ENCODE peak calls at places on chromosomes 6 and 20, in ten cellular contexts. One of them, this sample, is unnamed.

GRCh38 chr20:10319855-10320254 is 101.2 kb downstream of the SNAP25 start:
- DNase-seq in left lung: no peak
- DNase-seq in uterus: no peak
- DNase-seq in ovary: no peak
- DNase-seq in CD4-positive, alpha-beta memory T cell: no peak
- DNase-seq in heart left ventricle: no peak
- DNase-seq in adrenal gland: no peak
- DNase-seq in BE2C: no peak
- DNase-seq in GM23248: no peak
- DNase-seq in psoas muscle: no peak
- DNase-seq in this sample: no peak

GRCh38 chr20:63701329-63702035 is 5.0 kb downstream of the TNFRSF6B start:
- DNase-seq in left lung: no peak
- DNase-seq in uterus: peak; percentile 16
- DNase-seq in ovary: no peak
- DNase-seq in CD4-positive, alpha-beta memory T cell: no peak
- DNase-seq in heart left ventricle: peak; percentile 43
- DNase-seq in adrenal gland: no peak
- DNase-seq in BE2C: peak; percentile 22
- DNase-seq in GM23248: no peak
- DNase-seq in psoas muscle: peak; percentile 20
- DNase-seq in this sample: no peak

GRCh38 chr6:73903155-73903554 is 207.2 kb downstream of the CD109 start:
- DNase-seq in left lung: no peak
- DNase-seq in uterus: no peak
- DNase-seq in ovary: no peak
- DNase-seq in CD4-positive, alpha-beta memory T cell: no peak
- DNase-seq in heart left ventricle: no peak
- DNase-seq in adrenal gland: no peak
- DNase-seq in BE2C: no peak
- DNase-seq in GM23248: no peak
- DNase-seq in psoas muscle: no peak
- DNase-seq in this sample: no peak

GRCh38 chr6:7505196-7505699 is 36.2 kb upstream of the DSP start:
- DNase-seq in left lung: peak; percentile 63
- DNase-seq in uterus: no peak
- DNase-seq in ovary: no peak
- DNase-seq in CD4-positive, alpha-beta memory T cell: no peak
- DNase-seq in heart left ventricle: peak; percentile 41
- DNase-seq in adrenal gland: peak; percentile 83
- DNase-seq in BE2C: peak; percentile 50
- DNase-seq in GM23248: peak; percentile 89
- DNase-seq in psoas muscle: no peak
- DNase-seq in this sample: peak; percentile 96

GRCh38 chr6:64815718-64816117 is 891.3 kb downstream of the EYS start:
- DNase-seq in left lung: no peak
- DNase-seq in uterus: no peak
- DNase-seq in ovary: no peak
- DNase-seq in CD4-positive, alpha-beta memory T cell: no peak
- DNase-seq in heart left ventricle: no peak
- DNase-seq in adrenal gland: no peak
- DNase-seq in BE2C: no peak
- DNase-seq in GM23248: no peak
- DNase-seq in psoas muscle: no peak
- DNase-seq in this sample: no peak

GRCh38 chr20:607476-607875 is 2.6 kb downstream of the TCF15 start:
- DNase-seq in left lung: no peak
- DNase-seq in uterus: no peak
- DNase-seq in ovary: no peak
- DNase-seq in CD4-positive, alpha-beta memory T cell: no peak
- DNase-seq in heart left ventricle: peak; percentile 56
- DNase-seq in adrenal gland: no peak
- DNase-seq in BE2C: no peak
- DNase-seq in GM23248: no peak
- DNase-seq in psoas muscle: peak; percentile 20
- DNase-seq in this sample: no peak

GRCh38 chr6:9851541-9852380 is 563.1 kb downstream of the TFAP2A start:
- DNase-seq in left lung: no peak
- DNase-seq in uterus: no peak
- DNase-seq in ovary: no peak
- DNase-seq in CD4-positive, alpha-beta memory T cell: no peak
- DNase-seq in heart left ventricle: no peak
- DNase-seq in adrenal gland: no peak
- DNase-seq in BE2C: no peak
- DNase-seq in GM23248: peak; percentile 21
- DNase-seq in psoas muscle: no peak
- DNase-seq in this sample: peak; percentile 87

GRCh38 chr20:45987108-45987780 is 15.2 kb upstream of the ZNF335 start:
- DNase-seq in left lung: peak; percentile 81
- DNase-seq in uterus: no peak
- DNase-seq in ovary: peak; percentile 60
- DNase-seq in CD4-positive, alpha-beta memory T cell: peak; percentile 71
- DNase-seq in heart left ventricle: peak; percentile 73
- DNase-seq in adrenal gland: peak; percentile 76
- DNase-seq in BE2C: peak; percentile 88
- DNase-seq in GM23248: peak; percentile 73
- DNase-seq in psoas muscle: peak; percentile 67
- DNase-seq in this sample: peak; percentile 96

GRCh38 chr20:3420211-3420707 is 12.8 kb upstream of the DNAAF9 start:
- DNase-seq in left lung: peak; percentile 67
- DNase-seq in uterus: no peak
- DNase-seq in ovary: no peak
- DNase-seq in CD4-positive, alpha-beta memory T cell: peak; percentile 54
- DNase-seq in heart left ventricle: peak; percentile 55
- DNase-seq in adrenal gland: peak; percentile 49
- DNase-seq in BE2C: no peak
- DNase-seq in GM23248: peak; percentile 84
- DNase-seq in psoas muscle: peak; percentile 37
- DNase-seq in this sample: no peak

GRCh38 chr6:15793288-15793687 is 130.5 kb upstream of the DTNBP1 start:
- DNase-seq in left lung: no peak
- DNase-seq in uterus: no peak
- DNase-seq in ovary: no peak
- DNase-seq in CD4-positive, alpha-beta memory T cell: no peak
- DNase-seq in heart left ventricle: no peak
- DNase-seq in adrenal gland: no peak
- DNase-seq in BE2C: no peak
- DNase-seq in GM23248: peak; percentile 76
- DNase-seq in psoas muscle: no peak
- DNase-seq in this sample: peak; percentile 54

GRCh38 chr6:155936127-155936526 is 480.5 kb upstream of the NOX3 start:
- DNase-seq in left lung: no peak
- DNase-seq in uterus: no peak
- DNase-seq in ovary: no peak
- DNase-seq in CD4-positive, alpha-beta memory T cell: no peak
- DNase-seq in heart left ventricle: no peak
- DNase-seq in adrenal gland: no peak
- DNase-seq in BE2C: no peak
- DNase-seq in GM23248: no peak
- DNase-seq in psoas muscle: no peak
- DNase-seq in this sample: no peak
- H3K4me3 ChIP-seq in left lung: no peak overlapping the region
- H3K4me3 ChIP-seq in uterus: no peak overlapping the region
- H3K4me3 ChIP-seq in ovary: no peak overlapping the region
- H3K4me3 ChIP-seq in CD4-positive, alpha-beta memory T cell: no peak overlapping the region
- H3K4me3 ChIP-seq in heart left ventricle: no peak overlapping the region
- H3K4me3 ChIP-seq in adrenal gland: no peak overlapping the region
- H3K4me3 ChIP-seq in BE2C: no peak overlapping the region
- H3K4me3 ChIP-seq in GM23248: no peak overlapping the region
- H3K4me3 ChIP-seq in psoas muscle: no peak overlapping the region
- H3K4me3 ChIP-seq in this sample: no peak overlapping the region

GRCh38 chr6:117483645-117484016 is 1.2 kb downstream of the DCBLD1 start:
- DNase-seq in left lung: no peak
- DNase-seq in uterus: no peak
- DNase-seq in ovary: no peak
- DNase-seq in CD4-positive, alpha-beta memory T cell: peak; percentile 32
- DNase-seq in heart left ventricle: no peak
- DNase-seq in adrenal gland: peak; percentile 15
- DNase-seq in BE2C: peak; percentile 12
- DNase-seq in GM23248: peak; percentile 64
- DNase-seq in psoas muscle: no peak
- DNase-seq in this sample: no peak

GRCh38 chr6:117485433-117485832 is 3.0 kb downstream of the DCBLD1 start:
- DNase-seq in left lung: no peak
- DNase-seq in uterus: no peak
- DNase-seq in ovary: no peak
- DNase-seq in CD4-positive, alpha-beta memory T cell: no peak
- DNase-seq in heart left ventricle: no peak
- DNase-seq in adrenal gland: no peak
- DNase-seq in BE2C: no peak
- DNase-seq in GM23248: no peak
- DNase-seq in psoas muscle: no peak
- DNase-seq in this sample: no peak

GRCh38 chr6:117483004-117483644 is 650 bp downstream of the DCBLD1 start:
- DNase-seq in left lung: peak; percentile 61
- DNase-seq in uterus: peak; percentile 26
- DNase-seq in ovary: peak; percentile 35
- DNase-seq in CD4-positive, alpha-beta memory T cell: peak; percentile 14
- DNase-seq in heart left ventricle: peak; percentile 61
- DNase-seq in adrenal gland: peak; percentile 78
- DNase-seq in BE2C: peak; percentile 69
- DNase-seq in GM23248: peak; percentile 87
- DNase-seq in psoas muscle: peak; percentile 64
- DNase-seq in this sample: peak; percentile 85

GRCh38 chr6:117482240-117483003 is at the start of gene DCBLD1:
- DNase-seq in left lung: peak; percentile 85
- DNase-seq in uterus: peak; percentile 60
- DNase-seq in ovary: peak; percentile 59
- DNase-seq in CD4-positive, alpha-beta memory T cell: peak; percentile 46
- DNase-seq in heart left ventricle: peak; percentile 84
- DNase-seq in adrenal gland: peak; percentile 78
- DNase-seq in BE2C: peak; percentile 83
- DNase-seq in GM23248: peak; percentile 96
- DNase-seq in psoas muscle: peak; percentile 80
- DNase-seq in this sample: peak; percentile 92

DNA sequence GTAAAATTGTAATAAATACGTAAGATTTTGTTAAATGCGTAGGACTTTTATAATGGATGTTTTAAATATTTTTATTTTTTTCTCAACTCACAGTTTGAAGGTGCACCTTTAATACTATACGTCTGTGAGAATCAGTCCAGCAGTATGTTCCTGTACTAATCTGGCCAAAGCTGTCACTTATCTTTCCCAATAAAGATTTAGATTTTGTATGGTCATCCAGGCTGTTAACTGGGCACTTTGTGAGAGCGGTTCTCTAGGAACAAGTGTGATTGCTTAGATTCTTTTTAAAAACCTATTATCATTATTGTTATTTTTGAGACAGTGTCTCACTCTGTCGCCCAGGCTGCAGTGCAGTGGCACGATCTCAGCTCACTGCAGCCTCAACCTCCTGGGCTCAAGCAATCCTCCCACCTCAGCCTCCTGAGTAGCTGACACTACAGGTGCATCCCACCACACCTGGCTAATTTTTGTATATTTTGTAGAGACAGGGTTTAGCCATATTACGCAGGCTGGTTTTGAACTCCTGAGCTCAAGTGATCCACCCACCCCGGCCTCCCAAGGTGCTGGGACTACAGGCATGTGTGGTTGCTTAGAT is 1.7 kb downstream of the DCBLD1 start:
- DNase-seq in left lung: no peak
- DNase-seq in uterus: no peak
- DNase-seq in ovary: no peak
- DNase-seq in CD4-positive, alpha-beta memory T cell: no peak
- DNase-seq in heart left ventricle: no peak
- DNase-seq in adrenal gland: no peak
- DNase-seq in BE2C: no peak
- DNase-seq in GM23248: no peak
- DNase-seq in psoas muscle: no peak
- DNase-seq in this sample: no peak
- H3K4me3 ChIP-seq in left lung: peak overlapping the region; percentile 62
- H3K4me3 ChIP-seq in uterus: peak overlapping the region; percentile 85
- H3K4me3 ChIP-seq in ovary: peak overlapping the region; percentile 77
- H3K4me3 ChIP-seq in CD4-positive, alpha-beta memory T cell: no peak overlapping the region
- H3K4me3 ChIP-seq in heart left ventricle: peak overlapping the region; percentile 66
- H3K4me3 ChIP-seq in adrenal gland: no peak overlapping the region
- H3K4me3 ChIP-seq in BE2C: peak overlapping the region; percentile 81
- H3K4me3 ChIP-seq in GM23248: peak overlapping the region; percentile 77
- H3K4me3 ChIP-seq in psoas muscle: peak overlapping the region; percentile 88
- H3K4me3 ChIP-seq in this sample: peak overlapping the region; percentile 97

DNA sequence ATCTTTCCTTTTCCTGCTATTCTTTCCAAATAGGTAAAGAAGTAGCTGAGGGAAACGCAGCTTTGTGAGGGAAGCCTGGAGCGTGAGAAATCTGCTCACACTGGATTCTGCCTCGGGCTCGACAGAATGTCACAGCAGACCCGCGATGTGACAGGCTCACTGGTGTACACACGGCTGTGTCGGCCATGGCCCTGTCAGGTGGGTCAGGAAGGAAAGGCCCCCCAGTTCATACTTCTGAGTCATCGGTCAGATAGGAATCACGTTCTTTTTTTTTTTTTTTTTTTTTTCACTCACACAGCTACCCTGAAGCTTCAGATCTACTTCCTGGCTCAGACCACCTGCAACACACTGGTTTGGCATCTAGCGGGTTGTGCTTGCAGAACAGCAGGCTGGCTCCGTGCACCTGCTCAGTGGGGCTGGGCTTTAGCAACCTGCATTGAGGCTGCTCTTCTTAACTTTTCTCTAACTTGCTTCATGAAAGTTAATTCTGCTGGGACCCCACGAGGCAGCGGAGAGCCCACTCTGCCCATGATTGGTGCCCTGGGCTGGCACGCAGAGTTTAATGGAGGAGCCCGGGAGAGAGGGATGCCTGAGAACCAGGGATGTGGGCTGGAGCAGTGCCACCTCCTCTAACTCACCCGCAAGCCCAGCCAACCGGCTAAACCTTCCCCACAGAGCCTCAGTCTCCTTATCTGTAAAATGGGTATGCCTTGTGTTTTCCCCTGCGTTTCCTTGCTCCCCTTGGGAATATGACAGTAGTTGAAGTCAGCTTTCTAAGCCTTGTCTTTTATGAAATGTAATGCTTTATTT is 61.5 kb upstream of the FNDC1 start:
- DNase-seq in left lung: no peak
- DNase-seq in uterus: no peak
- DNase-seq in ovary: no peak
- DNase-seq in CD4-positive, alpha-beta memory T cell: peak; percentile 72
- DNase-seq in heart left ventricle: no peak
- DNase-seq in adrenal gland: no peak
- DNase-seq in BE2C: peak; percentile 28
- DNase-seq in GM23248: no peak
- DNase-seq in psoas muscle: no peak
- DNase-seq in this sample: peak; percentile 44
- H3K4me3 ChIP-seq in left lung: peak overlapping the region; percentile 8
- H3K4me3 ChIP-seq in uterus: no peak overlapping the region
- H3K4me3 ChIP-seq in ovary: no peak overlapping the region
- H3K4me3 ChIP-seq in CD4-positive, alpha-beta memory T cell: peak overlapping the region; percentile 29
- H3K4me3 ChIP-seq in heart left ventricle: no peak overlapping the region
- H3K4me3 ChIP-seq in adrenal gland: no peak overlapping the region
- H3K4me3 ChIP-seq in BE2C: peak overlapping the region; percentile 28
- H3K4me3 ChIP-seq in GM23248: no peak overlapping the region
- H3K4me3 ChIP-seq in psoas muscle: no peak overlapping the region
- H3K4me3 ChIP-seq in this sample: no peak overlapping the region

GRCh38 chr20:35410613-35411012 is 1.2 kb downstream of the UQCC1 start:
- DNase-seq in left lung: no peak
- DNase-seq in uterus: no peak
- DNase-seq in ovary: no peak
- DNase-seq in CD4-positive, alpha-beta memory T cell: no peak
- DNase-seq in heart left ventricle: no peak
- DNase-seq in adrenal gland: no peak
- DNase-seq in BE2C: no peak
- DNase-seq in GM23248: no peak
- DNase-seq in psoas muscle: no peak
- DNase-seq in this sample: no peak
- H3K4me3 ChIP-seq in left lung: peak overlapping the region; percentile 78
- H3K4me3 ChIP-seq in uterus: peak overlapping the region; percentile 79
- H3K4me3 ChIP-seq in ovary: no peak overlapping the region
- H3K4me3 ChIP-seq in CD4-positive, alpha-beta memory T cell: no peak overlapping the region
- H3K4me3 ChIP-seq in heart left ventricle: peak overlapping the region; percentile 73
- H3K4me3 ChIP-seq in adrenal gland: no peak overlapping the region
- H3K4me3 ChIP-seq in BE2C: peak overlapping the region; percentile 97
- H3K4me3 ChIP-seq in GM23248: peak overlapping the region; percentile 90
- H3K4me3 ChIP-seq in psoas muscle: peak overlapping the region; percentile 95
- H3K4me3 ChIP-seq in this sample: peak overlapping the region; percentile 93

This sample was measured in endodermal cell.